ENCODE peak calls at places on chromosomes 5 and 9, in five cellular contexts. One of them, this sample, is unnamed.

GRCh38 chr9:134328841-134329575 is 2.8 kb downstream of the RXRA start:
- DNase-seq in hippocampal formation: no peak
- DNase-seq in ELR: no peak
- DNase-seq in astrocyte: no peak
- DNase-seq in NCI-H2081: no peak
- DNase-seq in this sample: no peak

GRCh38 chr9:137314561-137315560 is 12.8 kb upstream of the NRARP start:
- DNase-seq in ELR: no peak
- DNase-seq in NCI-H2081: no peak
- DNase-seq in astrocyte: no peak
- DNase-seq in hippocampal formation: no peak
- DNase-seq in this sample: no peak

GRCh38 chr9:27572036-27572435 is 1.2 kb downstream of the C9orf72 start:
- DNase-seq in NCI-H2081: no peak
- DNase-seq in astrocyte: no peak
- DNase-seq in ELR: no peak
- DNase-seq in hippocampal formation: no peak
- DNase-seq in this sample: no peak

GRCh38 chr5:171785517-171785916 is at the start of gene SMIM23:
- DNase-seq in ELR: no peak
- DNase-seq in astrocyte: no peak
- DNase-seq in NCI-H2081: no peak
- DNase-seq in hippocampal formation: no peak
- DNase-seq in this sample: no peak

GRCh38 chr5:110803467-110804326 is 64.9 kb downstream of the SLC25A46 start:
- DNase-seq in ELR: no peak
- DNase-seq in astrocyte: no peak
- DNase-seq in hippocampal formation: no peak
- DNase-seq in NCI-H2081: no peak
- DNase-seq in this sample: no peak

GRCh38 chr9:38182321-38182720 is 113.3 kb upstream of the SHB start:
- DNase-seq in NCI-H2081: peak; percentile 24
- DNase-seq in astrocyte: no peak
- DNase-seq in ELR: no peak
- DNase-seq in hippocampal formation: no peak
- DNase-seq in this sample: no peak

GRCh38 chr9:92762781-92763708 is 1.6 kb downstream of the BICD2 start:
- DNase-seq in astrocyte: no peak
- DNase-seq in ELR: no peak
- DNase-seq in hippocampal formation: no peak
- DNase-seq in NCI-H2081: no peak
- DNase-seq in this sample: no peak

GRCh38 chr9:115883467-115884329 is 269.9 kb upstream of the PAPPA start:
- DNase-seq in astrocyte: peak; percentile 21
- DNase-seq in ELR: peak; percentile 68
- DNase-seq in hippocampal formation: no peak
- DNase-seq in NCI-H2081: peak; percentile 62
- DNase-seq in this sample: peak; percentile 20

GRCh38 chr5:170571331-170571731 is 67.5 kb downstream of the KCNIP1 start:
- DNase-seq in NCI-H2081: no peak
- DNase-seq in hippocampal formation: no peak
- DNase-seq in astrocyte: peak; percentile 86
- DNase-seq in ELR: peak; percentile 65
- DNase-seq in this sample: peak; percentile 94

GRCh38 chr9:134966697-134967546 is 49.2 kb upstream of the FCN1 start:
- DNase-seq in hippocampal formation: no peak
- DNase-seq in ELR: no peak
- DNase-seq in astrocyte: no peak
- DNase-seq in NCI-H2081: no peak
- DNase-seq in this sample: no peak

GRCh38 chr9:110340306-110340705 is 2.6 kb upstream of the TXNDC8 start:
- DNase-seq in NCI-H2081: no peak
- DNase-seq in hippocampal formation: peak; percentile 3
- DNase-seq in astrocyte: peak; percentile 8
- DNase-seq in ELR: peak; percentile 40
- DNase-seq in this sample: peak; percentile 10

GRCh38 chr5:123460296-123460729 is 37.1 kb upstream of the CEP120 start:
- DNase-seq in NCI-H2081: no peak
- DNase-seq in astrocyte: peak; percentile 22
- DNase-seq in ELR: peak; percentile 45
- DNase-seq in hippocampal formation: no peak
- DNase-seq in this sample: peak; percentile 8

GRCh38 chr5:107469485-107469884 is 201.3 kb downstream of the EFNA5 start:
- DNase-seq in ELR: peak; percentile 94
- DNase-seq in hippocampal formation: no peak
- DNase-seq in astrocyte: peak; percentile 96
- DNase-seq in NCI-H2081: no peak
- DNase-seq in this sample: peak; percentile 87

GRCh38 chr9:136858452-136858843 is 6.3 kb downstream of the MAMDC4 start:
- DNase-seq in NCI-H2081: no peak
- DNase-seq in ELR: no peak
- DNase-seq in astrocyte: no peak
- DNase-seq in hippocampal formation: no peak
- DNase-seq in this sample: no peak

This sample was measured in ACHN.